ENCODE peak calls at places on chromosomes 12 and 14, in nine cellular contexts. One of them, this sample, is unnamed. For H3K9me3, the result is how much of the 10 kb centered on the place peaks cover.

GRCh38 chr12:92929957-92930356 is 862 bp upstream of the EEA1 start:
- DNase-seq in cardiac muscle cell: no peak
- DNase-seq in fibroblast of lung: no peak
- DNase-seq in hepatocyte: no peak
- DNase-seq in mucosa of descending colon: no peak
- DNase-seq in heart right ventricle: no peak
- DNase-seq in suprapubic skin: no peak
- DNase-seq in upper lobe of right lung: no peak
- DNase-seq in heart left ventricle: no peak
- DNase-seq in this sample: no peak

GRCh38 chr12:108641446-108642268 is 8.0 kb upstream of the SELPLG start:
- DNase-seq in cardiac muscle cell: no peak
- DNase-seq in fibroblast of lung: no peak
- DNase-seq in hepatocyte: no peak
- DNase-seq in mucosa of descending colon: no peak
- DNase-seq in heart right ventricle: no peak
- DNase-seq in suprapubic skin: peak
- DNase-seq in upper lobe of right lung: no peak
- DNase-seq in heart left ventricle: no peak
- DNase-seq in this sample: no peak

GRCh38 chr14:33879684-33880286 is 71.1 kb downstream of the EGLN3 start:
- DNase-seq in cardiac muscle cell: no peak
- DNase-seq in fibroblast of lung: no peak
- DNase-seq in hepatocyte: no peak
- DNase-seq in mucosa of descending colon: no peak
- DNase-seq in heart right ventricle: no peak
- DNase-seq in suprapubic skin: no peak
- DNase-seq in upper lobe of right lung: no peak
- DNase-seq in heart left ventricle: no peak
- DNase-seq in this sample: no peak

GRCh38 chr12:51383281-51383905 is 7.8 kb downstream of the GALNT6 start:
- DNase-seq in cardiac muscle cell: no peak
- DNase-seq in fibroblast of lung: no peak
- DNase-seq in hepatocyte: no peak
- DNase-seq in mucosa of descending colon: no peak
- DNase-seq in heart right ventricle: no peak
- DNase-seq in suprapubic skin: no peak
- DNase-seq in upper lobe of right lung: no peak
- DNase-seq in heart left ventricle: no peak
- DNase-seq in this sample: no peak

GRCh38 chr12:26833692-26834168 is 736 bp upstream of the ITPR2 start:
- DNase-seq in cardiac muscle cell: peak
- DNase-seq in fibroblast of lung: peak
- DNase-seq in hepatocyte: peak
- DNase-seq in mucosa of descending colon: peak
- DNase-seq in heart right ventricle: no peak
- DNase-seq in suprapubic skin: peak
- DNase-seq in upper lobe of right lung: peak
- DNase-seq in heart left ventricle: peak
- DNase-seq in this sample: peak

GRCh38 chr14:96267336-96267735 is 11.3 kb downstream of the BDKRB1 start:
- DNase-seq in cardiac muscle cell: peak
- DNase-seq in fibroblast of lung: peak
- DNase-seq in hepatocyte: peak
- DNase-seq in mucosa of descending colon: no peak
- DNase-seq in heart right ventricle: no peak
- DNase-seq in suprapubic skin: no peak
- DNase-seq in upper lobe of right lung: no peak
- DNase-seq in heart left ventricle: no peak
- DNase-seq in this sample: no peak

GRCh38 chr12:117069926-117070900 is 29.0 kb downstream of the TESC start:
- DNase-seq in cardiac muscle cell: no peak
- DNase-seq in fibroblast of lung: no peak
- DNase-seq in hepatocyte: no peak
- DNase-seq in mucosa of descending colon: no peak
- DNase-seq in heart right ventricle: no peak
- DNase-seq in suprapubic skin: no peak
- DNase-seq in upper lobe of right lung: no peak
- DNase-seq in heart left ventricle: no peak
- DNase-seq in this sample: no peak

GRCh38 chr12:41993283-41993682 is 151.4 kb downstream of the GXYLT1 start:
- DNase-seq in cardiac muscle cell: no peak
- DNase-seq in fibroblast of lung: no peak
- DNase-seq in hepatocyte: no peak
- DNase-seq in mucosa of descending colon: no peak
- DNase-seq in heart right ventricle: no peak
- DNase-seq in suprapubic skin: no peak
- DNase-seq in upper lobe of right lung: no peak
- DNase-seq in heart left ventricle: no peak
- DNase-seq in this sample: no peak

GRCh38 chr12:100168562-100168961 is 25.9 kb upstream of the BLTP3B start:
- DNase-seq in cardiac muscle cell: no peak
- DNase-seq in fibroblast of lung: no peak
- DNase-seq in hepatocyte: no peak
- DNase-seq in mucosa of descending colon: no peak
- DNase-seq in heart right ventricle: no peak
- DNase-seq in suprapubic skin: peak
- DNase-seq in upper lobe of right lung: no peak
- DNase-seq in heart left ventricle: no peak
- DNase-seq in this sample: no peak

GRCh38 chr12:100165356-100165755 is 22.7 kb upstream of the BLTP3B start:
- DNase-seq in cardiac muscle cell: no peak
- DNase-seq in fibroblast of lung: no peak
- DNase-seq in hepatocyte: no peak
- DNase-seq in mucosa of descending colon: no peak
- DNase-seq in heart right ventricle: no peak
- DNase-seq in suprapubic skin: no peak
- DNase-seq in upper lobe of right lung: no peak
- DNase-seq in heart left ventricle: no peak
- DNase-seq in this sample: no peak

GRCh38 chr12:100163416-100164152 is 20.9 kb upstream of the BLTP3B start:
- DNase-seq in cardiac muscle cell: peak
- DNase-seq in fibroblast of lung: peak
- DNase-seq in hepatocyte: peak
- DNase-seq in mucosa of descending colon: peak
- DNase-seq in heart right ventricle: peak
- DNase-seq in suprapubic skin: peak
- DNase-seq in upper lobe of right lung: peak
- DNase-seq in heart left ventricle: peak
- DNase-seq in this sample: no peak

GRCh38 chr12:100166232-100166631 is 23.6 kb upstream of the BLTP3B start:
- DNase-seq in cardiac muscle cell: no peak
- DNase-seq in fibroblast of lung: no peak
- DNase-seq in hepatocyte: no peak
- DNase-seq in mucosa of descending colon: no peak
- DNase-seq in heart right ventricle: no peak
- DNase-seq in suprapubic skin: peak
- DNase-seq in upper lobe of right lung: no peak
- DNase-seq in heart left ventricle: no peak
- DNase-seq in this sample: no peak

DNA sequence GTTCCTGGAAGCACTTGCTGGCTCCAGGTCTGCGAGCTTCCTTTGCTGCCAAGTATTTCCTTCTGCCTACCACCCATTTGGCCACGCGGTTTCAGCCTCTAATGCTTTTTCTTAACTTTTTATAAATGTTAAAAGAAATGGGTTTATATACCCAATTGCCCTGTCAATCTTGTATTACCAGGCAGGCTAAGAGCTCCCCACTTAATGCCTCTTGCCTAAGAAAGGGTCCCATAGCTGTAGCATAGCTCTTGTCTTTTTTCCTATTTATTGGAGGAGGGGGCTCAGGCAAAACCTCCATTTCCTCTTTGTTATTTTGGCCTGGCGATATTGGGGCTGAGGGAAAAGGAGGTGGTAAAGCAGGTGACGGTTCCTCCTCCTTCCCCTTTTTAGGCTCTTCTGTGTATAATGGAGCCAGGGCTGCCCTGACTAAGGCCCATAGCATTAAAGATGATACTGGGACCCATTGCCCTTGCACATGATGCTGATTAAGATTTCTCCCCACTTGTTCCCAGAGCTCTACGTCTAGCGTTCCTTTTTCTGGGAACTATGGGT is 21.6 kb upstream of the BLTP3B start:
- DNase-seq in cardiac muscle cell: no peak
- DNase-seq in fibroblast of lung: no peak
- DNase-seq in hepatocyte: no peak
- DNase-seq in mucosa of descending colon: no peak
- DNase-seq in heart right ventricle: no peak
- DNase-seq in suprapubic skin: peak
- DNase-seq in upper lobe of right lung: no peak
- DNase-seq in heart left ventricle: no peak
- DNase-seq in this sample: no peak
- H3K4me3 ChIP-seq in cardiac muscle cell: no peak
- H3K4me3 ChIP-seq in fibroblast of lung: peak
- H3K4me3 ChIP-seq in hepatocyte: no peak
- H3K4me3 ChIP-seq in mucosa of descending colon: no peak
- H3K4me3 ChIP-seq in heart right ventricle: peak
- H3K4me3 ChIP-seq in suprapubic skin: peak
- H3K4me3 ChIP-seq in upper lobe of right lung: peak
- H3K4me3 ChIP-seq in heart left ventricle: peak
- H3K4me3 ChIP-seq in this sample: no peak

DNA sequence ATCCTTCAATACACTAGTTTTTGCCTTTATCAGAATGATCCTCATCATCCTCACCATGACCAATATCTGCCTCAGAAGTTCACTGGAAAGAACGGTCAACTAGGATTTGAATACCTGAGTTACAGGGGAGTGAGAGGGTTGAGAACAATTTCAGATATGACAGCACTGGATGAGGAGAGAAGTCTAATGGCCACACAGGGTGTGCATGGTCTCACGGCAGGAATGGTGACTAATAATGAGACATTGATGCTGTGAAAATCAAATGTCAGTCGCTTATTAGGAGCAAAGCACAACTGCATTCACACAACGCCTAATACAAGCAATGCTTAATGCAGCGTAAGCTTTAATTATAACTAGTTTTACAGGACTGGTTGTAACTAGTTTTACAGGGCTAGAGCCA is 23.3 kb upstream of the PRIMA1 start:
- DNase-seq in cardiac muscle cell: no peak
- DNase-seq in fibroblast of lung: no peak
- DNase-seq in hepatocyte: no peak
- DNase-seq in mucosa of descending colon: no peak
- DNase-seq in heart right ventricle: no peak
- DNase-seq in suprapubic skin: no peak
- DNase-seq in upper lobe of right lung: no peak
- DNase-seq in heart left ventricle: no peak
- DNase-seq in this sample: no peak
- H3K9me3 ChIP-seq in cardiac muscle cell: under half
- H3K9me3 ChIP-seq in fibroblast of lung: under half
- H3K9me3 ChIP-seq in hepatocyte: under half
- H3K9me3 ChIP-seq in mucosa of descending colon: under half
- H3K9me3 ChIP-seq in heart right ventricle: under half
- H3K9me3 ChIP-seq in suprapubic skin: under half
- H3K9me3 ChIP-seq in upper lobe of right lung: under half
- H3K9me3 ChIP-seq in heart left ventricle: under half
- H3K9me3 ChIP-seq in this sample: under half

GRCh38 chr12:121932914-121933521 is 14.6 kb downstream of the CFAP251 start:
- DNase-seq in cardiac muscle cell: no peak
- DNase-seq in fibroblast of lung: no peak
- DNase-seq in hepatocyte: no peak
- DNase-seq in mucosa of descending colon: no peak
- DNase-seq in heart right ventricle: no peak
- DNase-seq in suprapubic skin: no peak
- DNase-seq in upper lobe of right lung: no peak
- DNase-seq in heart left ventricle: no peak
- DNase-seq in this sample: no peak

GRCh38 chr12:121930862-121931261 is 12.5 kb downstream of the CFAP251 start:
- DNase-seq in cardiac muscle cell: no peak
- DNase-seq in fibroblast of lung: no peak
- DNase-seq in hepatocyte: no peak
- DNase-seq in mucosa of descending colon: no peak
- DNase-seq in heart right ventricle: no peak
- DNase-seq in suprapubic skin: no peak
- DNase-seq in upper lobe of right lung: no peak
- DNase-seq in heart left ventricle: no peak
- DNase-seq in this sample: no peak

GRCh38 chr12:121934318-121934682 is 15.9 kb downstream of the CFAP251 start:
- DNase-seq in cardiac muscle cell: no peak
- DNase-seq in fibroblast of lung: no peak
- DNase-seq in hepatocyte: no peak
- DNase-seq in mucosa of descending colon: no peak
- DNase-seq in heart right ventricle: no peak
- DNase-seq in suprapubic skin: no peak
- DNase-seq in upper lobe of right lung: no peak
- DNase-seq in heart left ventricle: no peak
- DNase-seq in this sample: no peak

GRCh38 chr12:121932176-121932536 is 13.8 kb downstream of the CFAP251 start:
- DNase-seq in cardiac muscle cell: no peak
- DNase-seq in fibroblast of lung: no peak
- DNase-seq in hepatocyte: no peak
- DNase-seq in mucosa of descending colon: no peak
- DNase-seq in heart right ventricle: no peak
- DNase-seq in suprapubic skin: no peak
- DNase-seq in upper lobe of right lung: no peak
- DNase-seq in heart left ventricle: no peak
- DNase-seq in this sample: no peak

DNA sequence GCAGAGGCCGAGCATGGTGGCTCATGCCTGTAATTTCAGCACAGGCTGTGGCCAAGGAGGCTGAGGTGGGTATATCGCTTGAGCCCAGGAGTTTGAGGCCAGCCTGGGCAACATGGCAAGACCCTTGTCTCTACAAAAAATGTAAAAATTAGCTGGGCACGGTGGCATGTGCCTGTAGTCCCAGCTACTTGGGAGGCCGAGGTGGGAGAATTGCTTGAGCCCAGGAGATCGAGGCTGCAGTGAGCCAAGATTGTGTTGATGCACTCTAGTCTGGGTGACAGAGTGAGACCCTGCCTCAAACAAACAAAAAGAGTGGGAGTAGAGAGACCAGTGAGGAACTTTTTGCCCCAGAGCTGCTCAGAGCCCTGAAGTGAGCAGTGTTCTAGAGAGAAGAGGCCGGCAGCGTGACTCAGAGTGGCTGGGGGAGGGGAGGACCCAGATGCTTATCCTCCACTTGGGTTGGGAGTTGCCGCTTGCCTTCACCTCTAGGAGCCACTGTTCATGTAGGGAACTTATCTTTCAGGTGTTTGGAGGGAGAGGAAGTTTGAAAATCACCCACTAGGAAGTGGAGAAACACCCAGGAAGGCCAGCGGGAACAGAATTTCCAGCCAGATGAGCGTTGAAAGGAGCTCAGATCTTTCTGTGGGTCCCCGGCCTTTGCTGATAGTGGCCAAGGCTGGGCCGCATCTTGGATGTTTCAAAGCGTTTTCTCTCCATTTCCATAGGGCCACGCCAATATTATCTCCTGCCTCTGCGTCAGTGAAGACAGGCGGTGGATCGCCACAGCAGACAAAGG is 15.3 kb downstream of the CFAP251 start:
- DNase-seq in cardiac muscle cell: peak
- DNase-seq in fibroblast of lung: no peak
- DNase-seq in hepatocyte: peak
- DNase-seq in mucosa of descending colon: no peak
- DNase-seq in heart right ventricle: no peak
- DNase-seq in suprapubic skin: no peak
- DNase-seq in upper lobe of right lung: peak
- DNase-seq in heart left ventricle: no peak
- DNase-seq in this sample: no peak
- TF ChIP-seq CTCF in cardiac muscle cell: peak
- TF ChIP-seq CTCF in fibroblast of lung: no peak
- TF ChIP-seq CTCF in hepatocyte: no peak
- TF ChIP-seq CTCF in mucosa of descending colon: no peak
- TF ChIP-seq CTCF in heart right ventricle: no peak
- TF ChIP-seq CTCF in suprapubic skin: no peak
- TF ChIP-seq CTCF in upper lobe of right lung: no peak
- TF ChIP-seq CTCF in heart left ventricle: no peak
- TF ChIP-seq CTCF in this sample: no peak

GRCh38 chr12:53998900-53999236 is 1.1 kb upstream of the HOXC9 start:
- DNase-seq in cardiac muscle cell: no peak
- DNase-seq in fibroblast of lung: no peak
- DNase-seq in hepatocyte: no peak
- DNase-seq in mucosa of descending colon: no peak
- DNase-seq in heart right ventricle: no peak
- DNase-seq in suprapubic skin: no peak
- DNase-seq in upper lobe of right lung: no peak
- DNase-seq in heart left ventricle: no peak
- DNase-seq in this sample: no peak
- H3K4me3 ChIP-seq in cardiac muscle cell: no peak
- H3K4me3 ChIP-seq in fibroblast of lung: no peak
- H3K4me3 ChIP-seq in hepatocyte: no peak
- H3K4me3 ChIP-seq in mucosa of descending colon: no peak
- H3K4me3 ChIP-seq in heart right ventricle: no peak
- H3K4me3 ChIP-seq in suprapubic skin: peak
- H3K4me3 ChIP-seq in upper lobe of right lung: no peak
- H3K4me3 ChIP-seq in heart left ventricle: no peak
- H3K4me3 ChIP-seq in this sample: no peak

This sample was measured in Caco-2.